ENCODE peak calls at places on chromosome 7, in ten cellular contexts. H is ovary, X is right lobe of liver, C is suprapubic skin, V is IMR-90, T is A549, Q is transverse colon, O is gastrocnemius medialis, W is breast epithelium, I is spleen. P is an unnamed sample. For H3K4me1, the result is how much of the 10 kb centered on the place peaks cover.

GRCh38 chr7:88835147-88835728 is 39.7 kb upstream of the TEX47 start:
- DNase-seq in H (no peak), X (no peak), C (no peak), V (no peak), T (no peak), Q (no peak), O (no peak), W (no peak), I (no peak), P (no peak)

GRCh38 chr7:16078076-16078952 is 343.0 kb downstream of the CRPPA start:
- DNase-seq in H (no peak), X (no peak), C (no peak), V (peak), T (peak), Q (no peak), O (no peak), W (no peak), I (no peak), P (peak)

GRCh38 chr7:94698275-94698674 is 42.3 kb upstream of the SGCE start:
- DNase-seq in H (no peak), X (no peak), C (no peak), V (peak), T (peak), Q (no peak), O (no peak), W (no peak), I (no peak), P (no peak)

GRCh38 chr7:128679920-128680319 is 7.8 kb downstream of the GARIN1A start:
- DNase-seq in H (no peak), X (no peak), C (no peak), V (no peak), T (no peak), Q (no peak), O (no peak), W (no peak), I (no peak), P (no peak)

GRCh38 chr7:93927585-93927984 is 6.0 kb downstream of the GNG11 start:
- DNase-seq in H (no peak), X (no peak), C (no peak), V (no peak), T (no peak), Q (no peak), O (no peak), W (no peak), I (no peak), P (no peak)

GRCh38 chr7:78063758-78064157 is 265.2 kb downstream of the PHTF2 start:
- DNase-seq in H (no peak), X (no peak), C (no peak), V (peak), T (no peak), Q (no peak), O (no peak), W (no peak), I (no peak), P (no peak)

GRCh38 chr7:106314875-106315274 is 30.1 kb upstream of the NAMPT start:
- DNase-seq in H (no peak), X (no peak), C (no peak), V (no peak), T (no peak), Q (no peak), O (no peak), W (no peak), I (no peak), P (no peak)

GRCh38 chr7:135245826-135246825 is 12.5 kb downstream of the STRA8 start:
- DNase-seq in H (no peak), X (no peak), C (no peak), V (no peak), T (no peak), Q (no peak), O (no peak), W (no peak), I (no peak), P (no peak)

GRCh38 chr7:93843260-93843659 is 47.3 kb downstream of the TFPI2 start:
- DNase-seq in H (no peak), X (no peak), C (no peak), V (peak), T (no peak), Q (no peak), O (no peak), W (no peak), I (no peak), P (no peak)

GRCh38 chr7:98314469-98314868 is 33.0 kb downstream of the BRI3 start:
- DNase-seq in H (no peak), X (no peak), C (no peak), V (peak), T (no peak), Q (no peak), O (no peak), W (no peak), I (no peak), P (no peak)

GRCh38 chr7:112204776-112205347 is 1.3 kb downstream of the DOCK4 start:
- DNase-seq in H (no peak), X (no peak), C (no peak), V (no peak), T (peak), Q (no peak), O (no peak), W (no peak), I (no peak), P (no peak)

GRCh38 chr7:27122075-27122910 is 8.3 kb downstream of the HOXA4 start:
- DNase-seq in H (no peak), X (no peak), C (no peak), V (peak), T (peak), Q (peak), O (no peak), W (peak), I (no peak), P (no peak)
- H3K4me1 ChIP-seq in H (under half), X (under half), C (under half), V (under half), T (under half), Q (half or more), O (under half), W (under half), I (under half), P (under half)

DNA sequence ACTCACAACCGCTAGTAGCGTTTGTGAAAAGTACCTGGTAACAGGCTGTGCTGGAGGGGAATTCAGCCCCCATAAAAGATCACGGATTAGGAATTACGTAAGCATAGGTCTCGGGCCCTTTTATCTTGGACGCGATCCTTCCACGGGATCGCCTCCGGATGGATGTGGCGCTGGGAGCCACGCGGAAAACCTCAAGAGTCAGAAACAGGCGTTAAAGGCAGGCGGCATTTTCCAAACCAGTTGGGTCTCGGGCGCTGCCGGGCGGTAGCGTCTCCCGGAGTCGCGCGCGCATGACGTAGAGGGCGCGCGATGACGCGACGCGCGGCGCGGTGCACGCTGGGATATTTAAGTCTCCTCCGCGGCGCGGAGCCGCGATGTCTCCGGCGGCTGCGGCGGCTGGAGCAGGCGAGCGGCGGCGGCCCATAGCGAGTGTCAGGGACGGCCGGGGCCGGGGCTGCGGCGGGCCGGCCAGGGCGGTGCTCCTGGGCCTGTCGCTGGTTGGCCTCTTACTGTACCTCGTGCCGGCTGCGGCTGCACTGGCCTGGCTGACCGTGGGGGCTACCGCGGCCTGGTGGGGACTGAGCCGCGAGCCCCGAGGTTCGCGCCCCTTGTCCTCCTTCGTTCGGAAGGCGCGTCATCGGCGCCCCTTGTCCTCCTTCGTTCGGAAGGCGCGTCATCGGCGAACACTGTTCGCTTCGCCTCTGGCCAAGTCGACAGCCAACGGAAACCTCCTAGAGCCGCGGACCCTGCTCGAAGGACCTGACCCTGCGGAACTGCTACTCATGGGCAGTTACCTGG is at the start of gene POM121:
- DNase-seq in H (peak), X (peak), C (peak), V (peak), T (peak), Q (peak), O (peak), W (peak), I (peak), P (peak)
- TF ChIP-seq POLR2A in H (peak), X (peak), C (peak), V (peak), T (peak), Q (peak), O (peak), W (no peak), I (no peak), P (peak)

GRCh38 chr7:17315974-17316373 is 17.5 kb downstream of the AHR start:
- DNase-seq in H (no peak), X (no peak), C (no peak), V (no peak), T (no peak), Q (no peak), O (no peak), W (no peak), I (no peak), P (no peak)
- H3K4me1 ChIP-seq in H (under half), X (under half), C (half or more), V (under half), T (half or more), Q (under half), O (under half), W (under half), I (under half), P (under half)

GRCh38 chr7:150514748-150515222 is at the start of gene GIMAP7:
- DNase-seq in H (no peak), X (no peak), C (no peak), V (no peak), T (no peak), Q (peak), O (no peak), W (no peak), I (no peak), P (no peak)
- TF ChIP-seq POLR2A in H (no peak), X (no peak), C (no peak), V (no peak), T (no peak), Q (peak), O (peak), W (no peak), I (peak), P (no peak)

GRCh38 chr7:141397236-141398163 is 153.7 kb upstream of the AGK start:
- DNase-seq in H (no peak), X (no peak), C (no peak), V (no peak), T (no peak), Q (no peak), O (no peak), W (no peak), I (no peak), P (no peak)
- H3K4me1 ChIP-seq in H (under half), X (under half), C (under half), V (under half), T (under half), Q (under half), O (under half), W (under half), I (under half), P (under half)

GRCh38 chr7:74405191-74405898 is 48.4 kb upstream of the GTF2IRD1 start:
- DNase-seq in H (peak), X (no peak), C (no peak), V (no peak), T (peak), Q (no peak), O (no peak), W (no peak), I (no peak), P (no peak)
- TF ChIP-seq POLR2A in H (no peak), X (no peak), C (no peak), V (no peak), T (no peak), Q (no peak), O (no peak), W (no peak), I (no peak), P (no peak)

GRCh38 chr7:42886866-42887509 is 24.9 kb downstream of the C7orf25 start:
- DNase-seq in H (no peak), X (no peak), C (no peak), V (no peak), T (no peak), Q (no peak), O (no peak), W (no peak), I (no peak), P (no peak)

GRCh38 chr7:42883950-42884349 is 27.9 kb downstream of the C7orf25 start:
- DNase-seq in H (no peak), X (no peak), C (no peak), V (peak), T (no peak), Q (no peak), O (no peak), W (no peak), I (peak), P (peak)

GRCh38 chr7:42880392-42880791 is 31.5 kb downstream of the C7orf25 start:
- DNase-seq in H (no peak), X (no peak), C (no peak), V (no peak), T (no peak), Q (no peak), O (no peak), W (no peak), I (no peak), P (no peak)

GRCh38 chr7:42886129-42886528 is 25.7 kb downstream of the C7orf25 start:
- DNase-seq in H (no peak), X (no peak), C (no peak), V (no peak), T (no peak), Q (no peak), O (no peak), W (no peak), I (no peak), P (no peak)
- H3K4me1 ChIP-seq in H (under half), X (under half), C (under half), V (under half), T (under half), Q (under half), O (under half), W (under half), I (under half), P (under half)

GRCh38 chr7:519974-520458 is 370 bp upstream of the PDGFA start:
- DNase-seq in H (no peak), X (no peak), C (no peak), V (peak), T (peak), Q (peak), O (no peak), W (no peak), I (no peak), P (peak)

GRCh38 chr7:520503-521161 is 986 bp upstream of the PDGFA start:
- DNase-seq in H (no peak), X (no peak), C (no peak), V (no peak), T (no peak), Q (no peak), O (no peak), W (no peak), I (no peak), P (no peak)

GRCh38 chr7:517848-518629 is 1.6 kb downstream of the PDGFA start:
- DNase-seq in H (no peak), X (no peak), C (no peak), V (peak), T (peak), Q (peak), O (peak), W (no peak), I (no peak), P (peak)

GRCh38 chr7:518630-519428 is 817 bp downstream of the PDGFA start:
- DNase-seq in H (peak), X (peak), C (no peak), V (peak), T (peak), Q (peak), O (peak), W (peak), I (no peak), P (peak)

DNA sequence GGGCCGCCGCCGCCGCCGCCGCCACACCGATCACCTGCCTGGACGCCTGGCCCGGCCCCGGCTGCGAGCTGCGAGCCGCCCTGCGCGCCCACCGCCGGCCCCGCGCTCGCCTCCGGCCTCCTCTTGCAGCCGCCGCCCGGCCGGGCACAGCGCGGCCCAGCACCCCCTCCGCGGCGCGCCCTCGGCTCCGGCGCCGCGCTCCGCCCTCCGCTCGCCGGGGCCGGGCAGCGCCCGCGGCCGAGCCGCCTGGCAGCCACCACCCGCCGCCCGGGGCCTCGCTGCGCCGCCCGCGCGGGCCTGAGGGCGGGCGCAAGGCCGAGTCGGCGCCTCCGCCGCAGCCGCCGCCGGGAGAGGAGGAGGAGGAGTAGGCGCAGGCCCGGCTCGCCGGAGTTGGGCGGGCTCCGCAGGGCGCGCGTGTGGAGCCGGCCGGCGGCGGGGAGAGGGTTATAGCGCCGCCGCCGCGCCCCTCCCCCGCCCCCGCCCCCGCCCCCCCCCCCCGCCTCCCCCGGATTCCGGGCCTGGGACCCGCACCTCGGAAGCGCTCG is at the start of gene PDGFA:
- DNase-seq in H (no peak), X (no peak), C (no peak), V (peak), T (no peak), Q (no peak), O (no peak), W (no peak), I (no peak), P (peak)
- TF ChIP-seq POLR2A in H (no peak), X (no peak), C (no peak), V (peak), T (peak), Q (no peak), O (peak), W (no peak), I (no peak), P (no peak)

GRCh38 chr7:44754802-44755697 is 6.4 kb downstream of the ZMIZ2 start:
- DNase-seq in H (no peak), X (no peak), C (no peak), V (no peak), T (no peak), Q (no peak), O (no peak), W (no peak), I (peak), P (no peak)

GRCh38 chr7:44750424-44750823 is 1.8 kb downstream of the ZMIZ2 start:
- DNase-seq in H (no peak), X (no peak), C (no peak), V (no peak), T (no peak), Q (no peak), O (no peak), W (no peak), I (peak), P (no peak)

GRCh38 chr7:44749992-44750391 is 1.3 kb downstream of the ZMIZ2 start:
- DNase-seq in H (no peak), X (no peak), C (no peak), V (no peak), T (no peak), Q (no peak), O (no peak), W (no peak), I (peak), P (no peak)

GRCh38 chr7:44750921-44751571 is 2.4 kb downstream of the ZMIZ2 start:
- DNase-seq in H (no peak), X (peak), C (no peak), V (peak), T (no peak), Q (peak), O (no peak), W (no peak), I (peak), P (no peak)

DNA sequence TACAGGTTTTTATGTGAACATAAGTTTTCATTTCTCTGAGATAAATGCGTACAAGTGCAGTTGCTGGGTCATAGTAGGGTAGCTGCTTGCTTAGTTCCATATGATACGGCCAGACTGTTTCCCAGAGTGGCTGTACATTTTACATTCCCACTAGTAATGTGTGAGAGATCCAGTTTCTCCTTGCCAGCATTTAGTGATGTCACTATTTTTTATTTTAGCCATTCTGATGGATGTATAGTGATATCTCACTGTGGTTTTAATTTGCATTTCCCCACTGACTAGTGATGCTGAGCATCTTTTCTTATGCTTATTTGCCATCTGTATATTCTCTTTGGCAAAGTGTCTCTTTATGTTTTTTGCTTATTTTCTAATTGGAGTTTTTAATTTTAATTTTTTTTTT is 4.2 kb downstream of the ZMIZ2 start:
- DNase-seq in H (no peak), X (no peak), C (no peak), V (no peak), T (no peak), Q (no peak), O (no peak), W (no peak), I (no peak), P (no peak)
- H3K4me1 ChIP-seq in H (under half), X (under half), C (half or more), V (under half), T (under half), Q (half or more), O (under half), W (under half), I (half or more), P (under half)

P was measured in adrenal gland.